ENCODE peak calls at places on chromosome 1, in eight cellular contexts. L is glutamatergic neuron, U is bronchial epithelial cell, V is heart left ventricle, B is upper lobe of right lung, I is tibial nerve, E is pancreas, D is breast epithelium. T is an unnamed sample.

GRCh38 chr1:202101182-202101581 is 21.5 kb upstream of the GPR37L1 start:
- DNase-seq in D (no peak), B (no peak), E (no peak), I (no peak), V (no peak), L (no peak), U (no peak), T (no peak)

GRCh38 chr1:181089017-181089776 is 697 bp downstream of the IER5 start:
- DNase-seq in D (no peak), U (no peak), L (peak), I (no peak), V (no peak), B (peak), E (peak), T (peak)

GRCh38 chr1:9724706-9725476 is 73.4 kb downstream of the PIK3CD start:
- DNase-seq in I (no peak), D (no peak), B (peak), V (no peak), E (peak), U (peak), L (peak), T (peak)

GRCh38 chr1:32877211-32878110 is 6.7 kb upstream of the FNDC5 start:
- DNase-seq in D (peak), L (no peak), U (no peak), V (peak), I (no peak), B (peak), E (no peak), T (no peak)

GRCh38 chr1:94383966-94384408 is 34.2 kb upstream of the ABCD3 start:
- DNase-seq in U (no peak), V (no peak), I (no peak), D (no peak), E (no peak), L (no peak), B (no peak), T (no peak)

GRCh38 chr1:147579532-147580199 is 38.4 kb downstream of the BCL9 start:
- DNase-seq in U (peak), V (no peak), I (no peak), E (no peak), B (peak), L (no peak), D (no peak), T (no peak)

GRCh38 chr1:224116131-224116530 is 2.2 kb downstream of the FBXO28 start:
- DNase-seq in B (no peak), D (no peak), L (no peak), V (no peak), U (peak), I (no peak), E (no peak), T (no peak)

GRCh38 chr1:97337250-97338030 is 583.4 kb downstream of the DPYD start:
- DNase-seq in L (no peak), D (no peak), U (peak), B (no peak), I (no peak), V (no peak), E (no peak), T (no peak)

GRCh38 chr1:38622197-38622596 is 237.4 kb downstream of the RRAGC start:
- DNase-seq in U (no peak), L (no peak), E (no peak), I (no peak), B (no peak), V (no peak), D (no peak), T (no peak)

GRCh38 chr1:109299087-109299983 is 7.5 kb downstream of the MYBPHL start:
- DNase-seq in D (peak), L (no peak), U (peak), B (no peak), V (peak), I (peak), E (no peak), T (peak)

GRCh38 chr1:236534164-236534651 is 10.4 kb downstream of the LGALS8 start:
- DNase-seq in V (no peak), E (no peak), I (no peak), U (peak), B (no peak), D (no peak), L (no peak), T (no peak)

GRCh38 chr1:227218870-227219578 is 99.3 kb downstream of the CDC42BPA start:
- DNase-seq in L (no peak), I (no peak), V (no peak), D (no peak), E (no peak), B (no peak), U (no peak), T (no peak)

GRCh38 chr1:39508266-39508665 is 16.8 kb downstream of the BMP8A start:
- DNase-seq in L (no peak), D (no peak), B (no peak), U (no peak), I (no peak), V (no peak), E (no peak), T (no peak)

GRCh38 chr1:44417351-44418021 is 12.4 kb downstream of the RNF220 start:
- DNase-seq in B (peak), L (peak), U (no peak), D (no peak), E (peak), V (peak), I (no peak), T (peak)

GRCh38 chr1:223811634-223812101 is 34.1 kb downstream of the TP53BP2 start:
- DNase-seq in B (no peak), L (no peak), U (peak), D (no peak), V (no peak), I (no peak), E (no peak), T (no peak)

GRCh38 chr1:111467805-111468716 is 5.7 kb upstream of the C1orf162 start:
- DNase-seq in D (no peak), U (no peak), B (no peak), V (no peak), L (no peak), I (no peak), E (no peak), T (no peak)

GRCh38 chr1:201714542-201715276 is 114.2 kb upstream of the IPO9 start:
- DNase-seq in U (peak), I (peak), E (peak), D (no peak), L (no peak), B (peak), V (peak), T (no peak)

GRCh38 chr1:32208891-32209309 is at the start of gene DCDC2B:
- DNase-seq in V (peak), L (no peak), I (no peak), B (no peak), D (peak), U (peak), E (peak), T (no peak)

GRCh38 chr1:26349196-26349885 is 4.6 kb downstream of the CRYBG2 start:
- DNase-seq in I (no peak), B (no peak), L (no peak), D (no peak), V (no peak), E (no peak), U (peak), T (no peak)

GRCh38 chr1:201649776-201650607 is 111.1 kb downstream of the NAV1 start:
- DNase-seq in L (peak), B (peak), U (peak), D (peak), E (peak), V (peak), I (peak), T (peak)

GRCh38 chr1:31815307-31815645 is 546 bp downstream of the SPOCD1 start:
- DNase-seq in E (no peak), D (no peak), U (no peak), I (no peak), L (no peak), B (no peak), V (no peak), T (no peak)

GRCh38 chr1:155648207-155649147 is 38.5 kb downstream of the MSTO1 start:
- DNase-seq in E (no peak), I (no peak), D (no peak), U (peak), L (no peak), B (no peak), V (no peak), T (no peak)

GRCh38 chr1:156592910-156593732 is 1.5 kb downstream of the NAXE start:
- DNase-seq in L (no peak), D (peak), I (no peak), E (peak), U (no peak), V (no peak), B (no peak), T (no peak)

GRCh38 chr1:207848234-207848633 is 62.7 kb downstream of the CD34 start:
- DNase-seq in B (peak), E (no peak), V (peak), U (peak), I (no peak), D (no peak), L (no peak), T (no peak)

GRCh38 chr1:1631793-1632420 is at the start of gene MMP23B:
- DNase-seq in I (no peak), E (peak), U (no peak), B (peak), L (peak), D (no peak), V (peak), T (no peak)

GRCh38 chr1:20948091-20948490 is 161.0 kb upstream of the HP1BP3 start:
- DNase-seq in U (no peak), B (no peak), L (no peak), E (no peak), D (no peak), I (no peak), V (no peak), T (no peak)

GRCh38 chr1:230080834-230081233 is 13.8 kb downstream of the GALNT2 start:
- DNase-seq in E (peak), U (no peak), D (no peak), B (no peak), L (no peak), I (no peak), V (peak), T (no peak)

GRCh38 chr1:159091547-159092397 is 15.2 kb upstream of the AIM2 start:
- DNase-seq in B (no peak), U (peak), I (no peak), L (no peak), E (no peak), D (no peak), V (no peak), T (no peak)

GRCh38 chr1:54302951-54303843 is 103.0 kb downstream of the SSBP3 start:
- DNase-seq in I (no peak), E (no peak), U (no peak), B (no peak), L (no peak), V (no peak), D (no peak), T (no peak)

GRCh38 chr1:85394130-85394529 is 70.8 kb downstream of the DDAH1 start:
- DNase-seq in B (no peak), L (no peak), I (no peak), D (no peak), U (no peak), E (no peak), V (no peak), T (no peak)

DNA sequence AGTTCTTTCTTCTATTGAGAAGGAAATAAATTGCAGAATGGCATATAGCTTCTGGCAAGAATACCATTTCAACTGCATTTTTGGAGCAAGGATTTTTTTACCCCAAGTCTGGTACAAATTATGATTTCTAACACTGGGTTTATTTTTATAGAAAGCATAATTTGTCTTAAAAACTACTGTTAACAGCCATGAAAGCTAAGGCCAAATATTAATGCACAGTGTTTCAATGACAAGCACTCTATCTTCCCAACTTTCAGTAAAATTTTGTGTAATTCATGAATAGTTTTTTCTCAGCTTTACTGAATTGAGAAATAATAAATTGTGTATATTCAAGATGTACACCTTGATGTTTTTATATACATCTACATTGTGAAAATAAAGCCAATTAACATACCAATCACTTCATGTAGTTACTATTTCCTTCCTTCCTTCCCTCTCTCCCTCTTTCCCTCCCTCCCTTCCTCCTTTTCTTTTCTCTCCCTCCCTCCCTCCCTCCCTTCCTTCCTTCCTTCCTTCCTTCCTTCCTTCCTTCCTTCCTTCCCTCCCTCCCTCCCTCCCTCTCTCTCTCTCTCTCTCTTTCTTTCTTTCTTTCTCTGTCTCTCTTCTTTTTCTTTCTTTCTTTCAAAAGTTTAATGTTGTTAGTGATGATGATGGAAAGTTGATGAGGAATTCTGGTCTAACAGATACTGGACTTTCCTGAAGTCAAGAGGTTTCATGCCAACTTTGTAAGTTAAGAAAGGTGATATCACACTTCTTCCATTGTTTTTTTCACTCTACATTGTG is 47.0 kb upstream of the HMCN1 start:
- DNase-seq in B (no peak), I (no peak), D (no peak), V (no peak), L (no peak), E (no peak), U (no peak), T (no peak)
- TF ChIP-seq CTCF in B (no peak), I (no peak), D (no peak), V (no peak), L (no peak), E (no peak), U (no peak), T (no peak)

DNA sequence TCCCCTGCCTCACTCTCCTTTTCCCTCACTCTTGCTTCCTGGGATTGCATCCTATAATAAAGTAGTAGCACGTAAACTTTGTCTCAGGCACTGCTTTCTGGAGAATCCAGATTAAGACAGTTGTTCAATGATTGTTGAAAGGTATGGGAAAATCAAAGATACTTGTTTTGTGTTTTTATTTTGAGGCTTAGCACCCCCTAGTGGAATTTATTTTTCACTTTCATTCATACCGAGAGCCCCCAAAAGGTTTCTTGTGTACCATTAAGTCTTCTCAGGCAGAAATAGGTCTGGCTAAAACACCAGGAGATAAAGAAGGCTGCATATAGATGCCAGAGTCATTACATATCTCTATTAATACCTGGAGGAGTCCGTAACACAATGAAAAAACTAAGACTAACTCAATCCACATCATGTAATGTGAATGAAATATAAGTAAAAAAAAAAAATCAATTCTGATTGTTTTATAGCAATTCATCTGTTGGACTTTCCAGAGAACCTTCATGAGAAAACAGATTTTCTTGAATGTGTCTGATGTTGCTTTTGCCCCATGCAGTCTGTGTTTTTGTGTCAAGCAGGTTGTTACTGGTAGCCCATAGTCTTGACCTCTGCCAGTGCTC is 103.5 kb downstream of the RPE65 start:
- DNase-seq in I (no peak), D (no peak), V (no peak), B (no peak), L (no peak), U (peak), E (no peak), T (no peak)
- TF ChIP-seq CTCF in I (peak), D (peak), V (peak), B (peak), L (peak), U (peak), E (peak), T (peak)

DNA sequence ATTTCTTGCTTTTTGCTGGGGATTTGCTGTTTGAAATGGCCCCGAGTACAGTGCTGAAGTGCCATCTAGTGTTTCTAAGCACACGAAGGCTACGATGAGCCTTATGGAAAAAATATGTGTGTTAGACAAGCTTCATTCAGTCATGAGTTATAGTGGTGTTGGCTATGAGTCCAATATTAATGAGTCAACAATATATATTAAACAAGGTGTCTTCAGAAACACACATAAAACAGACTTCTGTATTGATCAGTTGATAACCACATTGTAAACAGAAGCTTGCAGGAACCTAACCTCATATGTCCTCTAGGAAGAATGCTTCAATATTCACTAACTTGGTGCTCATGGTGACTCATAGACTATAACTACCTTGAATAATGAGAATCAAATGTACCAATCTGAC is 1.7 kb upstream of the GJB5 start:
- DNase-seq in D (no peak), L (no peak), V (no peak), B (no peak), I (no peak), E (no peak), U (peak), T (no peak)
- TF ChIP-seq CTCF in D (no peak), L (no peak), V (no peak), B (no peak), I (no peak), E (no peak), U (no peak), T (no peak)

DNA sequence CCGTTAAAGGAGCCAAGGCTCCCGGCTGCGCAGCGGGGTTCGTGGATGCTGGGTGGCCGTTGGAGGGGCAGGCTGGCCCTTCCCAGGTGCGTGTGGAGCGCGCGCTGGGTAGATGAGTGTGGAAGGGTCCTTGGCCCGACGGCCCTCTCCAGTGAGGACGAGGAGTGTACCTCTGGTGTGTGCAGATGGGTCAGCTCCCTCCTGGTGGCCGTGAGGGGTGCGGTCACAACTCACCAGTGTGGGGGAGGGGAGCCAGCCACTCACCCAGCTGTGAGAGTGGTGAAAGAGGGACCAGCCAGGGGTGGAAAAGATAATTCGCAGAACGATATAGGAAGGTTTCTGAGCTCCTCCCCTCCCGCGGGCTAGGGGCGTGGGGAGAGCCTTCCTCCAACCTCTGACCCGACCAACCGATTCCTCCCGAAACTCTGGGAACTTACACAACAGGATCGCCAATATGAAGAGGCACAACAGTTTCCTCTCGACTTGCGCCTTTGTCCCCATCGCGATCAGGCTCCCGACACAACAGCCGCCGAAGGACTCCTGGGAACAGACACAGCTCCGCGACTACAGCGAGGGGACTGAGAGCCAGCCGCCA is at the start of gene F11R:
- DNase-seq in E (peak), I (no peak), U (peak), L (peak), V (peak), B (peak), D (no peak), T (peak)
- TF ChIP-seq CTCF in E (no peak), I (no peak), U (peak), L (peak), V (no peak), B (peak), D (peak), T (peak)

GRCh38 chr1:23567629-23567995 is 8.3 kb upstream of the ID3 start:
- DNase-seq in I (no peak), V (no peak), B (no peak), U (no peak), L (no peak), E (no peak), D (no peak), T (no peak)

GRCh38 chr1:23567996-23568607 is 8.8 kb upstream of the ID3 start:
- DNase-seq in L (no peak), D (no peak), V (no peak), B (no peak), U (no peak), I (peak), E (peak), T (peak)

GRCh38 chr1:23563755-23564374 is 4.6 kb upstream of the ID3 start:
- DNase-seq in B (no peak), L (no peak), U (no peak), D (no peak), I (no peak), V (no peak), E (no peak), T (no peak)

GRCh38 chr1:23568608-23569383 is 9.5 kb upstream of the ID3 start:
- DNase-seq in U (no peak), E (no peak), D (no peak), B (no peak), I (no peak), L (no peak), V (no peak), T (no peak)

DNA sequence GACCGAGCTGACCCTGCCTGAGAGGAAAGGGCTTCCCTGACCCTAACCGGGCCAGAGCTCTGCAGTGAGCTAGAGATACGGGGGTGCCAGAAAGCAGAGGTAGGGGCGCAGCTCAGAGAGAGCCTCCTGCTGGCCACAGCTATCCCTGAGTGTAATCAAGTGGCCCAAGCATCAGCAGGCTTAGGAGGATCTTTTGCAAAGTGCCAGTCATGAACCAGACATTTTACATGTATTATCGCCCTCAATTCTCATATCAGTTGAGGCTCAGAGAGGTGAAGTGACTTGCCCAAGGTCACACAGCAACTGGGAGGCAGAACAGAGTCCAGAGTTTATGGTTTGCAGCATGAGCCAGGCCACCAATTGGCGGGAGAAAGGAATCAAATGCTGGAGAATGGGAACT is 7.0 kb upstream of the ID3 start:
- DNase-seq in I (no peak), B (no peak), D (no peak), U (no peak), V (no peak), L (no peak), E (no peak), T (no peak)
- TF ChIP-seq CTCF in I (no peak), B (peak), D (no peak), U (peak), V (no peak), L (no peak), E (no peak), T (no peak)

DNA sequence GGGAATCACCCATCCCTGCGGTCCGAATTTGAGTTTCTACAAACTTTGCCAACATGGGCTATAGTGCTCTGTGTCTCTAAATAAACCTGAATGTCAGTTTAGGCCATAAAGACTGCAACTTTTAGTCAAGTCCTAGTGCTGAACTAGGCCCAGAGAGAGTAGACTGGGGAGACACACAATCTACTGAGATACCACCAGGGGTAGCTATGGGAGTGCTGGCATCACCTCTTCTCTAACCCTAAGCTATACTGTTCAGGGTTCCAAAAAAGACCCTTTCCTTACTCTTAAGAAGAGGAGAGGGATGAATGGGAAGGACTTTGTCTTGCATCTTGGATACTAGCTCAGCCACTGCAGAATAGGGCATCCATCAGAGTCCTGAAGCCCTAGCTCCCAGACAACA is 866.7 kb upstream of the PRMT6 start:
- DNase-seq in U (no peak), I (no peak), B (no peak), E (no peak), D (no peak), V (no peak), L (no peak), T (no peak)
- TF ChIP-seq CTCF in U (no peak), I (no peak), B (no peak), E (no peak), D (no peak), V (no peak), L (no peak), T (no peak)

T was measured in neural crest cell.